ENCODE peak calls at places on chromosomes 12 and 14, in five cellular contexts. O, A, Q, I and F are unnamed samples.

GRCh38 chr14:100155049-100155621 is 4.3 kb downstream of the DEGS2 start:
- DNase-seq in O (no peak), I (no peak), Q (peak), A (no peak), F (peak)

GRCh38 chr14:32472512-32473472 is 143.7 kb downstream of the AKAP6 start:
- DNase-seq in A (no peak), Q (no peak), I (no peak), O (no peak), F (no peak)

GRCh38 chr12:50934981-50935807 is 17.1 kb upstream of the HIGD1C start:
- DNase-seq in O (no peak), A (no peak), Q (no peak), I (no peak), F (no peak)

GRCh38 chr12:20382117-20382516 is 13.8 kb downstream of the PDE3A start:
- DNase-seq in Q (no peak), O (no peak), I (no peak), A (no peak), F (no peak)

GRCh38 chr12:12822886-12823285 is 9.7 kb downstream of the DDX47 start:
- DNase-seq in O (no peak), I (no peak), A (no peak), Q (no peak), F (no peak)

GRCh38 chr12:56080556-56081138 is 682 bp downstream of the ERBB3 start:
- DNase-seq in O (peak), A (no peak), I (no peak), Q (no peak), F (no peak)

GRCh38 chr12:112858776-112859175 is 48.0 kb upstream of the OAS1 start:
- DNase-seq in Q (no peak), I (no peak), O (no peak), A (no peak), F (no peak)

GRCh38 chr14:96125536-96125935 is 79.1 kb upstream of the BDKRB2 start:
- DNase-seq in O (no peak), A (no peak), I (no peak), Q (no peak), F (no peak)

GRCh38 chr12:79344855-79345840 is 345.6 kb downstream of the PAWR start:
- DNase-seq in I (peak), Q (peak), A (peak), O (no peak), F (peak)

GRCh38 chr12:47767197-47767724 is 5.8 kb upstream of the SLC48A1 start:
- DNase-seq in A (no peak), Q (peak), O (no peak), I (no peak), F (no peak)

GRCh38 chr14:101827286-101827685 is 65.8 kb downstream of the PPP2R5C start:
- DNase-seq in O (no peak), A (no peak), Q (no peak), I (no peak), F (no peak)

GRCh38 chr12:68406134-68406576 is 74.0 kb upstream of the MDM1 start:
- DNase-seq in A (peak), Q (peak), O (peak), I (no peak), F (peak)

GRCh38 chr12:110861729-110862128 is 14.9 kb downstream of the CCDC63 start:
- DNase-seq in O (no peak), A (no peak), I (no peak), Q (no peak), F (no peak)

GRCh38 chr14:38065101-38065762 is 142.5 kb upstream of the SSTR1 start:
- DNase-seq in Q (no peak), O (no peak), A (no peak), I (no peak), F (no peak)

GRCh38 chr14:66471584-66471983 is 14.6 kb upstream of the CCDC196 start:
- DNase-seq in O (no peak), Q (no peak), I (no peak), A (no peak), F (no peak)

GRCh38 chr12:13000935-13001724 is 1.1 kb upstream of the HEBP1 start:
- DNase-seq in O (peak), A (no peak), I (no peak), Q (peak), F (peak)

GRCh38 chr14:101594511-101595148 is 33.3 kb downstream of the DIO3 start:
- DNase-seq in I (no peak), O (no peak), A (no peak), Q (no peak), F (no peak)